ENCODE peak calls at places on chromosome 16, in six cellular contexts. O is ovary, N is tibial nerve, A is pancreas, I is fibroblast of lung, J is GM23338. W is an unnamed sample.

GRCh38 chr16:48326937-48327336 is 58.3 kb downstream of the SIAH1 start:
- DNase-seq in O (no peak), N (no peak), A (no peak), I (no peak), J (no peak), W (no peak)

GRCh38 chr16:30447512-30448226 is 2.0 kb upstream of the SEPHS2 start:
- DNase-seq in O (no peak), N (no peak), A (no peak), I (no peak), J (no peak), W (no peak)

GRCh38 chr16:18983565-18984424 is at the start of gene TMC7:
- DNase-seq in O (peak; percentile 10), N (peak; percentile 32), A (peak; percentile 84), I (peak; percentile 83), J (peak; percentile 97), W (peak; percentile 50)

GRCh38 chr16:47778106-47778803 is 317.1 kb downstream of the PHKB start:
- DNase-seq in O (no peak), N (no peak), A (no peak), I (peak; percentile 19), J (peak; percentile 4), W (no peak)

GRCh38 chr16:73062640-73063283 is 14.8 kb upstream of the ZFHX3 start:
- DNase-seq in O (no peak), N (no peak), A (no peak), I (peak; percentile 24), J (peak; percentile 81), W (no peak)

GRCh38 chr16:88524973-88525662 is 45.1 kb upstream of the ZC3H18 start:
- DNase-seq in O (no peak), N (no peak), A (peak; percentile 77), I (no peak), J (no peak), W (no peak)

GRCh38 chr16:21283521-21284289 is 5.6 kb upstream of the CRYM start:
- DNase-seq in O (peak; percentile 29), N (no peak), A (peak; percentile 64), I (peak; percentile 48), J (peak; percentile 89), W (no peak)

GRCh38 chr16:15690296-15690695 is 40.3 kb downstream of the NDE1 start:
- DNase-seq in O (no peak), N (no peak), A (no peak), I (peak; percentile 52), J (no peak), W (no peak)

GRCh38 chr16:54347961-54348360 is 61.4 kb upstream of the IRX3 start:
- DNase-seq in O (no peak), N (no peak), A (no peak), I (no peak), J (no peak), W (no peak)

GRCh38 chr16:79381552-79382042 is 218.9 kb downstream of the MAF start:
- DNase-seq in O (no peak), N (peak; percentile 25), A (no peak), I (no peak), J (peak; percentile 9), W (no peak)

GRCh38 chr16:88703486-88704309 is 2.5 kb downstream of the RNF166 start:
- DNase-seq in O (no peak), N (no peak), A (no peak), I (peak; percentile 22), J (no peak), W (no peak)

GRCh38 chr16:31475949-31476304 is 4.0 kb downstream of the TGFB1I1 start:
- DNase-seq in O (no peak), N (no peak), A (no peak), I (no peak), J (peak; percentile 48), W (no peak)

GRCh38 chr16:14454391-14454790 is 175.7 kb downstream of the PARN start:
- DNase-seq in O (no peak), N (no peak), A (no peak), I (peak; percentile 71), J (no peak), W (peak; percentile 21)

GRCh38 chr16:1990336-1991134 is 765 bp downstream of the SYNGR3 start:
- DNase-seq in O (no peak), N (no peak), A (peak; percentile 86), I (no peak), J (peak; percentile 89), W (no peak)

GRCh38 chr16:10579575-10579964 is 828 bp downstream of the EMP2 start:
- DNase-seq in O (no peak), N (no peak), A (no peak), I (no peak), J (no peak), W (no peak)

GRCh38 chr16:20763461-20764232 is at the start of gene ACSM3:
- DNase-seq in O (peak; percentile 48), N (peak; percentile 53), A (no peak), I (peak; percentile 71), J (peak; percentile 92), W (peak; percentile 59)

GRCh38 chr16:19130852-19131808 is 17.4 kb downstream of the ITPRIPL2 start:
- DNase-seq in O (no peak), N (peak; percentile 37), A (no peak), I (peak; percentile 84), J (peak; percentile 53), W (peak; percentile 46)

GRCh38 chr16:11896776-11897175 is 19.0 kb downstream of the GSPT1 start:
- DNase-seq in O (no peak), N (no peak), A (no peak), I (peak; percentile 83), J (no peak), W (peak; percentile 36)

GRCh38 chr16:81705261-81705660 is 73.8 kb upstream of the PLCG2 start:
- DNase-seq in O (no peak), N (no peak), A (no peak), I (no peak), J (no peak), W (no peak)

GRCh38 chr16:31215287-31216115 is 1.4 kb downstream of the PYDC1 start:
- DNase-seq in O (peak; percentile 21), N (no peak), A (peak; percentile 85), I (peak; percentile 71), J (peak; percentile 95), W (no peak)

GRCh38 chr16:71954699-71955195 is 45.5 kb downstream of the PKD1L3 start:
- DNase-seq in O (no peak), N (no peak), A (no peak), I (no peak), J (no peak), W (no peak)

GRCh38 chr16:52584921-52585320 is 38.0 kb upstream of the TOX3 start:
- DNase-seq in O (no peak), N (no peak), A (no peak), I (no peak), J (no peak), W (no peak)

GRCh38 chr16:1261131-1261917 is 5.5 kb downstream of the TPSD1 start:
- DNase-seq in O (no peak), N (no peak), A (no peak), I (no peak), J (peak; percentile 68), W (no peak)

GRCh38 chr16:80670170-80670865 is 129.5 kb downstream of the DYNLRB2 start:
- DNase-seq in O (no peak), N (no peak), A (no peak), I (no peak), J (no peak), W (no peak)

GRCh38 chr16:65658339-65659275 is 536.7 kb upstream of the CDH11 start:
- DNase-seq in O (no peak), N (no peak), A (no peak), I (peak; percentile 99), J (peak; percentile 13), W (peak; percentile 44)

GRCh38 chr16:55508941-55509920 is at the start of gene LPCAT2:
- DNase-seq in O (peak; percentile 90), N (peak; percentile 90), A (peak; percentile 96), I (peak; percentile 81), J (peak; percentile 96), W (peak; percentile 67)
- TF ChIP-seq CTCF in O (no peak), N (no peak), A (no peak), I (no peak), J (no peak), W (no peak)

DNA sequence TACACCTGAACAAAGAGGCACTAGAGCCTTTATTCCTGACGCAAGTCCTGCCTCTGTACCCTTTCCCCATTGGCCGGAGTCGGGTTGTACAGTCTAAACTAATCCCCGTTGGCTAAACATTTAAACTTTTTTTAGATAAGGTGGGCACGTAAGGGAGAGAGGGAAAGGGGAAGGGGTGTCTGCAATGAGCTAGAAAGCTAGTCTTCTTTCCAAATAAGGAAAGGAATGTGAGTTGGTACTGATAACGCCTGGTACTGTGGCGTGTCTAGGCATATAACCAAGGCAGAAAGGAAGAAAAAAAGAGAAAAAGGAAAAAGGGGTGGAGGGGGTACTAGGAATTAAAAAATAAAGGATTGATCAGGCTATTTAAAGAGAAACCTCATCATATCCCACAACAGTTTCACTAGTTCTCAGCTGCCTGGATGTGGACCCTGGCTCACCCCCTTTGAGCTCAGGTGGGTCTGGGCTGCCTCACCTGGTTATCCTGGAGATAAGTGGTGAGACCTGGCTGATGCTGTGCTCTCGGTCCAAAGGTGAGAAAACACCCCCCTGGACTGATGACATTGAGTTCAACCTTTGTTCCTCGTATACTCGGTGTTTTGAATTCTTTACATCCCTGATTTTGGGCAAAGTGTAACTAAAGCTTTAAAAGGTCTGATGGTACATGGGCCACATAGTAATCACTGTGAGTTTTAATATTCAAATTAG is 90.9 kb upstream of the EEF2KMT start:
- DNase-seq in O (no peak), N (no peak), A (no peak), I (no peak), J (no peak), W (no peak)
- H3K27ac ChIP-seq in O (no peak overlapping the region), N (no peak overlapping the region), A (no peak overlapping the region), I (no peak overlapping the region), J (peak overlapping the region; percentile 16), W (no peak overlapping the region)

DNA sequence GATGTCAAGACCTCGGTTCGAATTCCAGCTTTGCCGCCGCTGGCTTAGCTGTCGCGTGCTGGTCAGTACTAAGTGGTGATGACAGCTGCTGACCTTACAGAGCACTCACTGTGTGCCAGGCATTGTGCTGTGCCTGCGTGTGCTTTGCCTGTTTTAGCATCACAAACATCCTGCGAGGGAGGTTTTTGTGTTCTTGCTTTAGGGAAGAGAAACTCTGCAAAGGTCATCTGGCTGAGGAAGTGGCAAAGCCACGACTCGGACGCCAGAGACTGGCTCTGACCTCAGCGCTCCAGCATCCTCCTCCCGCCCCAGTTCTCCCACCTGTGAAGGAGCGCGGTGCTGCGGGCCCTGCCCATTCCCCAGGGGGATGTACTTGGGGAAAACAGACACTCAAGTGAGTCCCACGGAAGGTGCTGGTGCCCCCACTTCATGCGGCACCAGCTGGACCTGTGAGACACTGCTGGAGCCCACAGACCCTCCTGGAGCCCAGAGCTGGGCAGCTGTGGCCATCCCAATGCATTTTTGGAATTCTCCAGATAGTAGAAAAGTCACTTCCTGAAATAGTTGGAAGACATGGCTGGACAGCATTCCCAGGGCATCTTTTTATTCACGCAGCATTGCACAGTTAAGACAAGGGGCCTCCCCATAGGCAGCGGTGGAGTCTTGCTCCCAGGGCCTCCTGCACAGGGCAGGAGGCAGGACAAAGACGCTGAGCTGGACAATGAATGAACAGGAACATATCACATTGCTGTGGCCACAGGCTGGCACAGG is 20.0 kb upstream of the HERPUD1 start:
- DNase-seq in O (peak; percentile 38), N (peak; percentile 36), A (no peak), I (peak; percentile 87), J (no peak), W (no peak)
- H3K4me3 ChIP-seq in O (no peak overlapping the region), N (no peak overlapping the region), A (no peak overlapping the region), I (no peak overlapping the region), J (no peak overlapping the region), W (no peak overlapping the region)

DNA sequence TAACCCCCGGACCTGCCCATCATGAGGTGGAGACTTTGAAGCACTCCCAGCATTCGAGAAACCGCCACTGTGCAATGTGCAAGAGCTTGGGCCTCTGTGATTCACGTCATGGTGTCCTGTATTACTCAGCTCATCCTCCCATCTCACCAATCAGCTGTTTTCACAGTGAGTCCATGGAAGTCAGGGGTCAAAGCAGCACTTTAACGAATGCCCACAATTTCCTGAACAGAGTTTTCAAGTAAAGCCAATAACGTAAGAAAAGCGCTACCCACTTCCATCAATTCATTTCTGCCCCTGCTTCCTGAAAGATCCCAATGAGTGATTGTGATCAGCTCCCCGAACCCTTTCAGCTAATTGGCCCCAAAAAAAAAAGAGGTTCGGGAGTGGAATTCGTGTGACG is 136.9 kb upstream of the NUDT7 start:
- DNase-seq in O (no peak), N (no peak), A (no peak), I (peak; percentile 93), J (no peak), W (no peak)
- TF ChIP-seq CTCF in O (no peak), N (no peak), A (no peak), I (no peak), J (no peak), W (no peak)

W was measured in AG04450.